ENCODE peak calls at places on chromosome 12, in eight cellular contexts. L is NCI-H69; I is NCI-H2171 treated with DMSO at 0.1 percent for 48 hours; V is NCI-H1092; Q is brain microvascular endothelial cell; B is T-cell; Y is CD4-positive, alpha-beta memory T cell; D is AG09309. C is an unnamed sample.

GRCh38 chr12:15230751-15231150 is 9.5 kb upstream of the RERG start:
- DNase-seq in I (no peak), Q (no peak), D (no peak), Y (no peak), L (no peak), B (no peak), V (no peak), C (no peak)

GRCh38 chr12:89345376-89345775 is 6.9 kb downstream of the DUSP6 start:
- DNase-seq in L (no peak), D (no peak), I (no peak), Y (no peak), Q (no peak), B (no peak), V (no peak), C (no peak)

GRCh38 chr12:21323736-21324135 is 11.0 kb downstream of the SLCO1A2 start:
- DNase-seq in B (no peak), Y (no peak), Q (no peak), V (no peak), I (no peak), L (no peak), D (no peak), C (no peak)

GRCh38 chr12:115313929-115314328 is 630.0 kb upstream of the TBX3 start:
- DNase-seq in B (no peak), Q (peak), L (no peak), I (no peak), Y (no peak), D (no peak), V (no peak), C (no peak)

GRCh38 chr12:2944401-2945047 is 14.7 kb upstream of the TEAD4 start:
- DNase-seq in L (peak), Q (no peak), I (peak), Y (peak), D (no peak), B (peak), V (peak), C (peak)

GRCh38 chr12:46546634-46547273 is 174.2 kb upstream of the SLC38A2 start:
- DNase-seq in D (no peak), Y (peak), B (no peak), Q (no peak), V (no peak), L (no peak), I (no peak), C (no peak)

GRCh38 chr12:51924551-51925399 is 17.5 kb downstream of the ACVRL1 start:
- DNase-seq in Y (no peak), B (no peak), V (no peak), Q (no peak), D (no peak), I (no peak), L (no peak), C (no peak)

GRCh38 chr12:87807127-87807526 is 222.1 kb downstream of the C12orf50 start:
- DNase-seq in Q (no peak), Y (no peak), D (no peak), L (no peak), I (peak), B (no peak), V (no peak), C (no peak)

GRCh38 chr12:92389466-92389865 is 243.8 kb upstream of the BTG1 start:
- DNase-seq in L (no peak), I (no peak), B (no peak), D (no peak), Y (no peak), Q (no peak), V (no peak), C (no peak)

GRCh38 chr12:107929436-107929835 is 154.9 kb downstream of the ASCL4 start:
- DNase-seq in Y (no peak), D (peak), L (peak), B (no peak), I (no peak), Q (peak), V (no peak), C (peak)

GRCh38 chr12:69457433-69457832 is 12.8 kb upstream of the FRS2 start:
- DNase-seq in Q (no peak), Y (no peak), V (no peak), L (peak), B (no peak), I (no peak), D (no peak), C (no peak)

GRCh38 chr12:108046135-108046534 is 83.0 kb upstream of the WSCD2 start:
- DNase-seq in I (peak), Y (no peak), B (no peak), Q (no peak), L (no peak), D (no peak), V (no peak), C (no peak)

GRCh38 chr12:67578976-67579661 is 69.4 kb upstream of the DYRK2 start:
- DNase-seq in Y (peak), B (peak), Q (no peak), D (no peak), L (no peak), V (no peak), I (no peak), C (no peak)

GRCh38 chr12:47979166-47979565 is 15.8 kb downstream of the TMEM106C start:
- DNase-seq in Q (no peak), L (no peak), V (no peak), Y (no peak), I (no peak), D (no peak), B (no peak), C (no peak)

GRCh38 chr12:2375871-2376270 is 323.1 kb downstream of the CACNA1C start:
- DNase-seq in V (no peak), Y (no peak), Q (no peak), L (no peak), B (no peak), D (no peak), I (no peak), C (no peak)